ENCODE peak calls at places on chromosomes 6 and 20, in seven cellular contexts. One of them, this sample, is unnamed.
A peak's percentile ranks its signal among the peaks of the same experiment; 100 is the strongest.

GRCh38 chr6:161439093-161439492 is 165.2 kb upstream of the AGPAT4 start:
- DNase-seq in cardiac muscle cell: no peak
- DNase-seq in uterus: peak; percentile 47
- DNase-seq in body of pancreas: peak; percentile 73
- DNase-seq in CD8-positive, alpha-beta T cell: no peak
- DNase-seq in adrenal gland: peak; percentile 84
- DNase-seq in Peyer's patch: no peak
- DNase-seq in this sample: no peak

GRCh38 chr20:32114305-32114960 is 4.9 kb downstream of the TM9SF4 start:
- DNase-seq in cardiac muscle cell: no peak
- DNase-seq in uterus: no peak
- DNase-seq in body of pancreas: no peak
- DNase-seq in CD8-positive, alpha-beta T cell: no peak
- DNase-seq in adrenal gland: peak; percentile 36
- DNase-seq in Peyer's patch: no peak
- DNase-seq in this sample: no peak

GRCh38 chr20:4135385-4136077 is 120.2 kb upstream of the RNF24 start:
- DNase-seq in cardiac muscle cell: no peak
- DNase-seq in uterus: peak; percentile 40
- DNase-seq in body of pancreas: peak; percentile 78
- DNase-seq in CD8-positive, alpha-beta T cell: no peak
- DNase-seq in adrenal gland: peak; percentile 66
- DNase-seq in Peyer's patch: peak; percentile 68
- DNase-seq in this sample: peak; percentile 38

GRCh38 chr6:49325901-49326300 is 137.2 kb downstream of the MMUT start:
- DNase-seq in cardiac muscle cell: no peak
- DNase-seq in uterus: no peak
- DNase-seq in body of pancreas: no peak
- DNase-seq in CD8-positive, alpha-beta T cell: no peak
- DNase-seq in adrenal gland: no peak
- DNase-seq in Peyer's patch: no peak
- DNase-seq in this sample: no peak

GRCh38 chr6:143014764-143015163 is 45.9 kb upstream of the AIG1 start:
- DNase-seq in cardiac muscle cell: no peak
- DNase-seq in uterus: no peak
- DNase-seq in body of pancreas: no peak
- DNase-seq in CD8-positive, alpha-beta T cell: no peak
- DNase-seq in adrenal gland: no peak
- DNase-seq in Peyer's patch: no peak
- DNase-seq in this sample: no peak

GRCh38 chr20:3229798-3230197 is 9.2 kb downstream of the SLC4A11 start:
- DNase-seq in cardiac muscle cell: no peak
- DNase-seq in uterus: no peak
- DNase-seq in body of pancreas: no peak
- DNase-seq in CD8-positive, alpha-beta T cell: no peak
- DNase-seq in adrenal gland: no peak
- DNase-seq in Peyer's patch: no peak
- DNase-seq in this sample: no peak

GRCh38 chr6:169865346-169866139 is 114.1 kb downstream of the ERMARD start:
- DNase-seq in cardiac muscle cell: no peak
- DNase-seq in uterus: no peak
- DNase-seq in body of pancreas: no peak
- DNase-seq in CD8-positive, alpha-beta T cell: no peak
- DNase-seq in adrenal gland: peak; percentile 8
- DNase-seq in Peyer's patch: no peak
- DNase-seq in this sample: no peak

GRCh38 chr6:90788781-90789180 is 201.9 kb upstream of the MAP3K7 start:
- DNase-seq in cardiac muscle cell: no peak
- DNase-seq in uterus: no peak
- DNase-seq in body of pancreas: no peak
- DNase-seq in CD8-positive, alpha-beta T cell: no peak
- DNase-seq in adrenal gland: no peak
- DNase-seq in Peyer's patch: no peak
- DNase-seq in this sample: no peak

GRCh38 chr6:30819287-30819917 is 64.9 kb upstream of the DDR1 start:
- DNase-seq in cardiac muscle cell: no peak
- DNase-seq in uterus: no peak
- DNase-seq in body of pancreas: no peak
- DNase-seq in CD8-positive, alpha-beta T cell: no peak
- DNase-seq in adrenal gland: no peak
- DNase-seq in Peyer's patch: no peak
- DNase-seq in this sample: no peak

GRCh38 chr6:33914519-33915120 is 110.8 kb upstream of the MLN start:
- DNase-seq in cardiac muscle cell: no peak
- DNase-seq in uterus: no peak
- DNase-seq in body of pancreas: peak; percentile 33
- DNase-seq in CD8-positive, alpha-beta T cell: peak; percentile 29
- DNase-seq in adrenal gland: no peak
- DNase-seq in Peyer's patch: no peak
- DNase-seq in this sample: no peak

GRCh38 chr20:57166568-57167291 is 99.7 kb downstream of the BMP7 start:
- DNase-seq in cardiac muscle cell: no peak
- DNase-seq in uterus: no peak
- DNase-seq in body of pancreas: no peak
- DNase-seq in CD8-positive, alpha-beta T cell: no peak
- DNase-seq in adrenal gland: no peak
- DNase-seq in Peyer's patch: no peak
- DNase-seq in this sample: no peak

GRCh38 chr6:79146426-79146825 is 68.4 kb upstream of the PHIP start:
- DNase-seq in cardiac muscle cell: no peak
- DNase-seq in uterus: no peak
- DNase-seq in body of pancreas: no peak
- DNase-seq in CD8-positive, alpha-beta T cell: no peak
- DNase-seq in adrenal gland: no peak
- DNase-seq in Peyer's patch: no peak
- DNase-seq in this sample: no peak

DNA sequence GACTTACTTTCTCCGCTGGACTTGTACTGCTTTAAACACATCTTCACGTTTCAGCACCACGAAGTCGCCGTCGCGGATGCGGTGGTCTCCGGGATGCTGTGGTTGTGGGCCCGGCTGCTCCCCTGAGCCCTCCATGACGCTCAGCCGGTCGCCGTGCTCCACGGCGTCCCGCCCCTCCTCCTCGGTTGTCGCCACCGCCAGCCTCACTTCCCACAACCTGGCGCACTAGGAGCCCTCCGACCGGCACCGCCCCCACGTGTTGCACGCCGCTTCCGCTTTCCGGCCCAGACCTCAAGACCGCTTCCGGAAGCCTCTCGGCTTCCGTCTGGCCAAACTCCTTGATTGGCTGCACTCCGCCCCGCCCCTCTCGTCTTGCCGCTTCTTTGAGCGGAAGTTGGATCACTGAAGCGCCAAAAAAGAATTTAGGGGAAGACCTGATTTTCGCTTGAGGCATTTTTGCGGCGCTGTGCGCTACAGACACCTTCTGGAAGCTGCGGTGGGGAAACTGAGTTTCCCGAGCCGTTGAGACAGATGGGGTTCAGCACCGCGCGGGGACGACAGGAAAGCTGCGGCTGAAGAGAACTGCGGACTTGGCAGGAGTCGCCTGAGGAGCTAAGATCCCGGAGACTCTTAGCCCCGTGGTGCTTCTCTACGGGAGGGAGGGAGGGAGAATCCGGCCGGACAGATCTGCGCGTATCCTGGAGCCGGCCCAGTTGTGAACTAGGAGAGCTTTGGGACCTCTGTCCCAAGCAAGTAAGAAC is at the start of the genes MCM8 and TRMT6:
- DNase-seq in cardiac muscle cell: peak; percentile 98
- DNase-seq in uterus: peak; percentile 94
- DNase-seq in body of pancreas: peak; percentile 97
- DNase-seq in CD8-positive, alpha-beta T cell: peak; percentile 88
- DNase-seq in adrenal gland: peak; percentile 97
- DNase-seq in Peyer's patch: peak; percentile 96
- DNase-seq in this sample: peak; percentile 97
- H3K27ac ChIP-seq in cardiac muscle cell: peak within 1 kb of the TSS; percentile 74
- H3K27ac ChIP-seq in uterus: peak within 1 kb of the TSS; percentile 77
- H3K27ac ChIP-seq in body of pancreas: peak within 1 kb of the TSS; percentile 82
- H3K27ac ChIP-seq in CD8-positive, alpha-beta T cell: peak within 1 kb of the TSS; percentile 73
- H3K27ac ChIP-seq in adrenal gland: peak within 1 kb of the TSS; percentile 82
- H3K27ac ChIP-seq in Peyer's patch: peak within 1 kb of the TSS; percentile 60
- H3K27ac ChIP-seq in this sample: peak within 1 kb of the TSS; percentile 85

GRCh38 chr20:17625246-17626051 is 55.6 kb downstream of the DSTN start:
- DNase-seq in cardiac muscle cell: no peak
- DNase-seq in uterus: peak; percentile 15
- DNase-seq in body of pancreas: no peak
- DNase-seq in CD8-positive, alpha-beta T cell: no peak
- DNase-seq in adrenal gland: no peak
- DNase-seq in Peyer's patch: peak; percentile 45
- DNase-seq in this sample: no peak
- H3K36me3 ChIP-seq in cardiac muscle cell: peaks cover 27% of the 10 kb centered on the region
- H3K36me3 ChIP-seq in uterus: no peaks in the 10 kb centered on the region
- H3K36me3 ChIP-seq in body of pancreas: peaks cover 45% of the 10 kb centered on the region
- H3K36me3 ChIP-seq in CD8-positive, alpha-beta T cell: no peaks in the 10 kb centered on the region
- H3K36me3 ChIP-seq in adrenal gland: no peaks in the 10 kb centered on the region
- H3K36me3 ChIP-seq in Peyer's patch: no peaks in the 10 kb centered on the region
- H3K36me3 ChIP-seq in this sample: peaks cover 92% of the 10 kb centered on the region

DNA sequence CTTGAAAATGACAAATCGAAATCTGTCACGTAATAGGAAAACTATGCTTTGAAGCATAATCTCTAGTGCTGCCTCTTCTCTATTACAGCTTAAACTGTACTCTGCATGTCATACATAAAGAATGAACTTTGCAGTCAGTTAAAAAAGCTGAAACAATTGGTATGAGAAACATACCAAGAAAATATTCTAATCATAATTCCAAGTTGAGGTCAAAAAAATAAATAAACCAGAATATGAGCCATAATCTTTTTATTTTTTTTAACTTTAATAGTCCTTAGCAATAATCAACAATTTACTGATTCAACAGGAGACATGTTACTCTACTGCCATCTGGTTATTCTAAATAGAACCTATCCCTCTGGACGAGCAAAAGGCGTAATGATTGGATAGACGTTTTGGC is 224.3 kb upstream of the FLRT3 start:
- DNase-seq in cardiac muscle cell: no peak
- DNase-seq in uterus: no peak
- DNase-seq in body of pancreas: no peak
- DNase-seq in CD8-positive, alpha-beta T cell: no peak
- DNase-seq in adrenal gland: no peak
- DNase-seq in Peyer's patch: no peak
- DNase-seq in this sample: no peak
- H3K27ac ChIP-seq in cardiac muscle cell: no peak overlapping the region
- H3K27ac ChIP-seq in uterus: no peak overlapping the region
- H3K27ac ChIP-seq in body of pancreas: no peak overlapping the region
- H3K27ac ChIP-seq in CD8-positive, alpha-beta T cell: no peak overlapping the region
- H3K27ac ChIP-seq in adrenal gland: no peak overlapping the region
- H3K27ac ChIP-seq in Peyer's patch: no peak overlapping the region
- H3K27ac ChIP-seq in this sample: no peak overlapping the region

GRCh38 chr20:33635341-33635740 is 26.8 kb upstream of the C20orf144 start:
- DNase-seq in cardiac muscle cell: no peak
- DNase-seq in uterus: no peak
- DNase-seq in body of pancreas: no peak
- DNase-seq in CD8-positive, alpha-beta T cell: no peak
- DNase-seq in adrenal gland: no peak
- DNase-seq in Peyer's patch: no peak
- DNase-seq in this sample: no peak
- H3K36me3 ChIP-seq in cardiac muscle cell: peaks cover 42% of the 10 kb centered on the region
- H3K36me3 ChIP-seq in uterus: no peaks in the 10 kb centered on the region
- H3K36me3 ChIP-seq in body of pancreas: peaks cover 4% of the 10 kb centered on the region
- H3K36me3 ChIP-seq in CD8-positive, alpha-beta T cell: peaks cover 16% of the 10 kb centered on the region
- H3K36me3 ChIP-seq in adrenal gland: no peaks in the 10 kb centered on the region
- H3K36me3 ChIP-seq in Peyer's patch: no peaks in the 10 kb centered on the region
- H3K36me3 ChIP-seq in this sample: peaks cover 21% of the 10 kb centered on the region